ENCODE peak calls at places on chromosomes 16 and 17, in six cellular contexts. A is BJ; P is stimulated activated CD4-positive, alpha-beta T cell treated with anti-CD3 and anti-CD28 coated beads, TNF-alpha, amount 100 ng/mL, for 48 hours; U is activated CD4-positive, alpha-beta T cell treated with anti-CD3 and anti-CD28 coated beads, Interleukin-2, amount 50 U/mL, for 24 hours; L is activated naive CD4-positive, alpha-beta T cell treated with Interleukin-2 at 50 U/mL for 16 hours; D is AG09309. W is an unnamed sample.

GRCh38 chr16:30049871-30050270 is 15.7 kb upstream of the ALDOA start:
- DNase-seq in A (no peak), P (no peak), U (no peak), L (no peak), D (no peak), W (no peak)

GRCh38 chr16:65038125-65038524 is 83.7 kb downstream of the CDH11 start:
- DNase-seq in A (no peak), P (no peak), U (no peak), L (no peak), D (no peak), W (no peak)

GRCh38 chr17:78853926-78854394 is 13.3 kb upstream of the USP36 start:
- DNase-seq in A (no peak), P (no peak), U (no peak), L (no peak), D (no peak), W (no peak)

GRCh38 chr16:2083876-2084687 is 36.3 kb downstream of the TSC2 start:
- DNase-seq in A (no peak), P (no peak), U (no peak), L (no peak), D (no peak), W (no peak)

GRCh38 chr17:50206604-50207293 is 5.3 kb upstream of the COL1A1 start:
- DNase-seq in A (no peak), P (no peak), U (no peak), L (peak), D (no peak), W (no peak)

GRCh38 chr17:50076591-50077235 is 18.4 kb upstream of the PDK2 start:
- DNase-seq in A (no peak), P (no peak), U (no peak), L (no peak), D (no peak), W (no peak)

GRCh38 chr16:31042866-31043265 is 9.5 kb downstream of the STX4 start:
- DNase-seq in A (no peak), P (no peak), U (no peak), L (no peak), D (no peak), W (no peak)

GRCh38 chr17:53629188-53629587 is 193.5 kb upstream of the KIF2B start:
- DNase-seq in A (no peak), P (no peak), U (no peak), L (no peak), D (no peak), W (no peak)

GRCh38 chr16:10619271-10619849 is 39.0 kb upstream of the EMP2 start:
- DNase-seq in A (no peak), P (peak), U (no peak), L (peak), D (no peak), W (no peak)

GRCh38 chr16:12501727-12502457 is 301.8 kb downstream of the CPPED1 start:
- DNase-seq in A (no peak), P (no peak), U (no peak), L (no peak), D (no peak), W (no peak)

GRCh38 chr16:89695875-89696597 is 5.5 kb downstream of the SPATA2L start:
- DNase-seq in A (no peak), P (no peak), U (no peak), L (no peak), D (no peak), W (no peak)

GRCh38 chr17:58991718-58992331 is 114.9 kb downstream of the TRIM37 start:
- DNase-seq in A (peak), P (no peak), U (no peak), L (no peak), D (no peak), W (peak)

GRCh38 chr17:2183346-2183745 is 120.2 kb downstream of the SMG6 start:
- DNase-seq in A (no peak), P (no peak), U (no peak), L (no peak), D (no peak), W (no peak)

GRCh38 chr17:57630736-57631135 is 114.4 kb downstream of the CCDC182 start:
- DNase-seq in A (no peak), P (no peak), U (no peak), L (no peak), D (no peak), W (no peak)